ENCODE peak calls at places on chromosome 9, in eight cellular contexts. One of them, this sample, is unnamed.

GRCh38 chr9:113818391-113818790 is 57.7 kb upstream of the ZNF618 start:
- DNase-seq in cardiac fibroblast: no peak
- DNase-seq in epithelial cell of esophagus: no peak
- DNase-seq in fibroblast of lung: no peak
- DNase-seq in AG04449: no peak
- DNase-seq in fibroblast of pulmonary artery: no peak
- DNase-seq in left ventricle myocardium inferior: no peak
- DNase-seq in K562: no peak
- DNase-seq in this sample: no peak

GRCh38 chr9:71302776-71303175 is 181.4 kb upstream of the TRPM3 start:
- DNase-seq in left ventricle myocardium inferior: no peak
- DNase-seq in fibroblast of lung: no peak
- DNase-seq in fibroblast of pulmonary artery: no peak
- DNase-seq in AG04449: no peak
- DNase-seq in epithelial cell of esophagus: no peak
- DNase-seq in K562: no peak
- DNase-seq in cardiac fibroblast: no peak
- DNase-seq in this sample: peak; percentile 54

GRCh38 chr9:104765138-104765537 is 1.2 kb downstream of the NIPSNAP3B start:
- DNase-seq in epithelial cell of esophagus: no peak
- DNase-seq in fibroblast of pulmonary artery: no peak
- DNase-seq in AG04449: no peak
- DNase-seq in K562: no peak
- DNase-seq in cardiac fibroblast: no peak
- DNase-seq in left ventricle myocardium inferior: no peak
- DNase-seq in fibroblast of lung: no peak
- DNase-seq in this sample: peak; percentile 43

GRCh38 chr9:135512241-135512603 is 9.0 kb upstream of the LCN1 start:
- DNase-seq in epithelial cell of esophagus: no peak
- DNase-seq in AG04449: no peak
- DNase-seq in left ventricle myocardium inferior: no peak
- DNase-seq in fibroblast of lung: no peak
- DNase-seq in K562: no peak
- DNase-seq in cardiac fibroblast: no peak
- DNase-seq in fibroblast of pulmonary artery: no peak
- DNase-seq in this sample: no peak

GRCh38 chr9:69945671-69946141 is 97.9 kb upstream of the MAMDC2 start:
- DNase-seq in epithelial cell of esophagus: no peak
- DNase-seq in AG04449: no peak
- DNase-seq in fibroblast of pulmonary artery: peak; percentile 85
- DNase-seq in left ventricle myocardium inferior: peak; percentile 23
- DNase-seq in fibroblast of lung: peak; percentile 93
- DNase-seq in K562: no peak
- DNase-seq in cardiac fibroblast: peak; percentile 79
- DNase-seq in this sample: no peak

GRCh38 chr9:89759563-89759962 is 154.8 kb downstream of the GADD45G start:
- DNase-seq in cardiac fibroblast: no peak
- DNase-seq in AG04449: no peak
- DNase-seq in epithelial cell of esophagus: no peak
- DNase-seq in fibroblast of pulmonary artery: no peak
- DNase-seq in fibroblast of lung: no peak
- DNase-seq in left ventricle myocardium inferior: no peak
- DNase-seq in K562: no peak
- DNase-seq in this sample: no peak

GRCh38 chr9:4344946-4345345 is 45.1 kb upstream of the GLIS3 start:
- DNase-seq in AG04449: no peak
- DNase-seq in epithelial cell of esophagus: peak; percentile 85
- DNase-seq in fibroblast of pulmonary artery: no peak
- DNase-seq in cardiac fibroblast: no peak
- DNase-seq in K562: no peak
- DNase-seq in left ventricle myocardium inferior: no peak
- DNase-seq in fibroblast of lung: no peak
- DNase-seq in this sample: no peak

GRCh38 chr9:105667867-105668266 is 5.6 kb downstream of the TAL2 start:
- DNase-seq in fibroblast of pulmonary artery: no peak
- DNase-seq in fibroblast of lung: no peak
- DNase-seq in left ventricle myocardium inferior: no peak
- DNase-seq in AG04449: no peak
- DNase-seq in K562: no peak
- DNase-seq in cardiac fibroblast: no peak
- DNase-seq in epithelial cell of esophagus: no peak
- DNase-seq in this sample: no peak

GRCh38 chr9:32490601-32491000 is 35.4 kb downstream of the RIGI start:
- DNase-seq in fibroblast of lung: no peak
- DNase-seq in K562: no peak
- DNase-seq in epithelial cell of esophagus: no peak
- DNase-seq in AG04449: no peak
- DNase-seq in fibroblast of pulmonary artery: no peak
- DNase-seq in cardiac fibroblast: no peak
- DNase-seq in left ventricle myocardium inferior: no peak
- DNase-seq in this sample: no peak

GRCh38 chr9:10704720-10705119 is 91.9 kb upstream of the PTPRD start:
- DNase-seq in AG04449: no peak
- DNase-seq in epithelial cell of esophagus: peak; percentile 70
- DNase-seq in cardiac fibroblast: no peak
- DNase-seq in K562: no peak
- DNase-seq in fibroblast of pulmonary artery: peak; percentile 29
- DNase-seq in left ventricle myocardium inferior: no peak
- DNase-seq in fibroblast of lung: peak; percentile 20
- DNase-seq in this sample: no peak

GRCh38 chr9:130301483-130302286 is 36.1 kb downstream of the HMCN2 start:
- DNase-seq in cardiac fibroblast: peak; percentile 26
- DNase-seq in AG04449: no peak
- DNase-seq in epithelial cell of esophagus: no peak
- DNase-seq in fibroblast of lung: no peak
- DNase-seq in fibroblast of pulmonary artery: no peak
- DNase-seq in left ventricle myocardium inferior: peak; percentile 84
- DNase-seq in K562: no peak
- DNase-seq in this sample: no peak

GRCh38 chr9:7782390-7783120 is 17.0 kb downstream of the DMAC1 start:
- DNase-seq in fibroblast of lung: no peak
- DNase-seq in cardiac fibroblast: no peak
- DNase-seq in left ventricle myocardium inferior: no peak
- DNase-seq in AG04449: no peak
- DNase-seq in fibroblast of pulmonary artery: no peak
- DNase-seq in K562: no peak
- DNase-seq in epithelial cell of esophagus: no peak
- DNase-seq in this sample: no peak

GRCh38 chr9:19409406-19410194 is 791 bp downstream of the ACER2 start:
- DNase-seq in cardiac fibroblast: peak; percentile 38
- DNase-seq in epithelial cell of esophagus: peak; percentile 64
- DNase-seq in fibroblast of pulmonary artery: peak; percentile 43
- DNase-seq in left ventricle myocardium inferior: peak; percentile 58
- DNase-seq in AG04449: no peak
- DNase-seq in fibroblast of lung: peak; percentile 8
- DNase-seq in K562: peak; percentile 52
- DNase-seq in this sample: peak; percentile 48

GRCh38 chr9:81574399-81574798 is 114.9 kb downstream of the TLE1 start:
- DNase-seq in left ventricle myocardium inferior: no peak
- DNase-seq in K562: no peak
- DNase-seq in cardiac fibroblast: no peak
- DNase-seq in epithelial cell of esophagus: peak; percentile 15
- DNase-seq in AG04449: peak; percentile 36
- DNase-seq in fibroblast of pulmonary artery: no peak
- DNase-seq in fibroblast of lung: peak; percentile 24
- DNase-seq in this sample: no peak

GRCh38 chr9:78167356-78167755 is 68.5 kb upstream of the CEP78 start:
- DNase-seq in AG04449: no peak
- DNase-seq in cardiac fibroblast: no peak
- DNase-seq in fibroblast of pulmonary artery: peak; percentile 8
- DNase-seq in K562: no peak
- DNase-seq in fibroblast of lung: no peak
- DNase-seq in left ventricle myocardium inferior: no peak
- DNase-seq in epithelial cell of esophagus: peak; percentile 37
- DNase-seq in this sample: no peak

GRCh38 chr9:69036319-69036718 is 767 bp downstream of the FXN start:
- DNase-seq in fibroblast of pulmonary artery: peak; percentile 12
- DNase-seq in fibroblast of lung: no peak
- DNase-seq in epithelial cell of esophagus: peak; percentile 24
- DNase-seq in cardiac fibroblast: peak; percentile 18
- DNase-seq in AG04449: no peak
- DNase-seq in left ventricle myocardium inferior: no peak
- DNase-seq in K562: peak; percentile 31
- DNase-seq in this sample: peak; percentile 45

GRCh38 chr9:18564018-18564880 is 90.3 kb downstream of the ADAMTSL1 start:
- DNase-seq in cardiac fibroblast: no peak
- DNase-seq in fibroblast of pulmonary artery: no peak
- DNase-seq in fibroblast of lung: no peak
- DNase-seq in AG04449: no peak
- DNase-seq in left ventricle myocardium inferior: no peak
- DNase-seq in epithelial cell of esophagus: no peak
- DNase-seq in K562: no peak
- DNase-seq in this sample: no peak

GRCh38 chr9:37582548-37583157 is 6.5 kb upstream of the FBXO10 start:
- DNase-seq in left ventricle myocardium inferior: no peak
- DNase-seq in K562: no peak
- DNase-seq in epithelial cell of esophagus: peak; percentile 79
- DNase-seq in AG04449: peak; percentile 42
- DNase-seq in cardiac fibroblast: peak; percentile 85
- DNase-seq in fibroblast of pulmonary artery: peak; percentile 88
- DNase-seq in fibroblast of lung: peak; percentile 83
- DNase-seq in this sample: peak; percentile 70

GRCh38 chr9:128835246-128836210 is 5.9 kb upstream of the SPOUT1 start:
- DNase-seq in K562: peak; percentile 5
- DNase-seq in cardiac fibroblast: no peak
- DNase-seq in fibroblast of pulmonary artery: no peak
- DNase-seq in fibroblast of lung: no peak
- DNase-seq in epithelial cell of esophagus: no peak
- DNase-seq in left ventricle myocardium inferior: no peak
- DNase-seq in AG04449: no peak
- DNase-seq in this sample: no peak

GRCh38 chr9:88988796-88989641 is 2.2 kb upstream of the S1PR3 start:
- DNase-seq in AG04449: peak; percentile 34
- DNase-seq in left ventricle myocardium inferior: no peak
- DNase-seq in fibroblast of pulmonary artery: peak; percentile 79
- DNase-seq in fibroblast of lung: peak; percentile 55
- DNase-seq in cardiac fibroblast: peak; percentile 73
- DNase-seq in K562: no peak
- DNase-seq in epithelial cell of esophagus: peak; percentile 71
- DNase-seq in this sample: peak; percentile 30

GRCh38 chr9:121071356-121071755 is 3.4 kb upstream of the CNTRL start:
- DNase-seq in cardiac fibroblast: no peak
- DNase-seq in AG04449: no peak
- DNase-seq in K562: no peak
- DNase-seq in epithelial cell of esophagus: peak; percentile 25
- DNase-seq in fibroblast of lung: no peak
- DNase-seq in fibroblast of pulmonary artery: no peak
- DNase-seq in left ventricle myocardium inferior: no peak
- DNase-seq in this sample: peak; percentile 68
- H3K4me3 ChIP-seq in cardiac fibroblast: peak overlapping the region; percentile 35
- H3K4me3 ChIP-seq in AG04449: peak overlapping the region; percentile 46
- H3K4me3 ChIP-seq in K562: no peak overlapping the region
- H3K4me3 ChIP-seq in epithelial cell of esophagus: peak overlapping the region; percentile 49
- H3K4me3 ChIP-seq in fibroblast of lung: peak overlapping the region; percentile 52
- H3K4me3 ChIP-seq in fibroblast of pulmonary artery: peak overlapping the region; percentile 50
- H3K4me3 ChIP-seq in left ventricle myocardium inferior: peak overlapping the region; percentile 90
- H3K4me3 ChIP-seq in this sample: peak overlapping the region; percentile 44

DNA sequence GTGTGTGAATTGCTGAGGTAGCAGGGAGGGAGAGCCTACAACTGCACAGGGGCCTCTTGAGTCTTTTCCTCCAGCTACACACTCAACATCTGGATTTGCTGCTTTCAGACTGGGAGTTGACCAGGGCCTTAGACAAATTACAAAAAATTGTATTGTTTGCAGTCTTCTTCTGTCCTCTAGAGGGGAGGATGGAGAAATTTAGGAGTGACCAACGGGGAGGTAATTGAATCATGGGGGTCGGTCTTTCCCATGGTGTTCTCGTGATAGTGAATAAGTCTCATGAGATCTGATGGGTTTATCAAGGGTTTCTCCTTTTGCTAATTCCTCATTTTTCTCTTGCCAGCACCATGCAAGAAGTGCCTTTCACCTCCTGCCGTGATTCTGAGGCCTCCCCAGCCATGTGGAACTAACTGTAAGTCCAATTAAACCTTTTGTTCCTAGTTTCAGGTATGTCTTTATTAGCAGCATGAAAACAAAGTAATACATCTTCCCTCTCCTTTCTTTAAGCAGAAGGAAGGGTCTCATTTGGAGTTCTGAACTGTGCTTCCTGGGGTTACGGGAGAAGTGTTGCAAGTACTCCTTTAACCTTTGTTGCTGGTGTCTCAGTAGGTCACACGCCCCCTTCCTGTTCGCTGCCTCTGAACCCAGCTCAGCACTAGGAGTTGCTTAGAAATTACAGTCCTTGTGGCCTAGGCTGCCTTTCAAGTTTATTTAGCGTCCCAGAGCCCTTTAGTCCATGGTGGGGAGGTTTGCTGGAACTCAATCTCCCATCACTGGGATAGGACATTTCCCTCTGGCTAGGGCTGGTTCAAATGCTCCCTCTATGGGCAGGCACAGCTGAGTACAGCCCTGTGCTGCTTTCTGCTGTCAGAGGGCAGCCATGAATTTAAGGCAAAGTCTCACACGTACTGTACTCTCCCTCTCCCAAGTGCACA is 4.4 kb downstream of the IFNA8 start:
- DNase-seq in left ventricle myocardium inferior: no peak
- DNase-seq in epithelial cell of esophagus: no peak
- DNase-seq in cardiac fibroblast: no peak
- DNase-seq in fibroblast of lung: no peak
- DNase-seq in K562: no peak
- DNase-seq in fibroblast of pulmonary artery: no peak
- DNase-seq in AG04449: no peak
- DNase-seq in this sample: peak; percentile 18
- TF ChIP-seq CTCF in left ventricle myocardium inferior: no peak
- TF ChIP-seq CTCF in epithelial cell of esophagus: peak; percentile 21
- TF ChIP-seq CTCF in cardiac fibroblast: peak; percentile 33
- TF ChIP-seq CTCF in fibroblast of lung: no peak
- TF ChIP-seq CTCF in K562: no peak
- TF ChIP-seq CTCF in fibroblast of pulmonary artery: peak; percentile 31
- TF ChIP-seq CTCF in AG04449: peak; percentile 3
- TF ChIP-seq CTCF in this sample: peak; percentile 52

GRCh38 chr9:137278913-137279711 is 1.6 kb downstream of the TOR4A start:
- DNase-seq in cardiac fibroblast: no peak
- DNase-seq in left ventricle myocardium inferior: no peak
- DNase-seq in fibroblast of pulmonary artery: no peak
- DNase-seq in K562: no peak
- DNase-seq in epithelial cell of esophagus: no peak
- DNase-seq in fibroblast of lung: no peak
- DNase-seq in AG04449: no peak
- DNase-seq in this sample: no peak
- H3K4me3 ChIP-seq in cardiac fibroblast: no peak overlapping the region
- H3K4me3 ChIP-seq in left ventricle myocardium inferior: peak overlapping the region; percentile 73
- H3K4me3 ChIP-seq in fibroblast of pulmonary artery: peak overlapping the region; percentile 72
- H3K4me3 ChIP-seq in K562: peak overlapping the region; percentile 88
- H3K4me3 ChIP-seq in epithelial cell of esophagus: no peak overlapping the region
- H3K4me3 ChIP-seq in fibroblast of lung: peak overlapping the region; percentile 86
- H3K4me3 ChIP-seq in AG04449: peak overlapping the region; percentile 63
- H3K4me3 ChIP-seq in this sample: no peak overlapping the region

GRCh38 chr9:126317513-126317912 is 9.1 kb upstream of the MVB12B start:
- DNase-seq in cardiac fibroblast: no peak
- DNase-seq in fibroblast of lung: peak; percentile 21
- DNase-seq in AG04449: no peak
- DNase-seq in fibroblast of pulmonary artery: no peak
- DNase-seq in K562: no peak
- DNase-seq in epithelial cell of esophagus: peak; percentile 28
- DNase-seq in left ventricle myocardium inferior: no peak
- DNase-seq in this sample: no peak
- TF ChIP-seq CTCF in cardiac fibroblast: no peak
- TF ChIP-seq CTCF in fibroblast of lung: peak; percentile 24
- TF ChIP-seq CTCF in AG04449: peak; percentile 48
- TF ChIP-seq CTCF in fibroblast of pulmonary artery: peak; percentile 13
- TF ChIP-seq CTCF in K562: no peak
- TF ChIP-seq CTCF in epithelial cell of esophagus: peak; percentile 36
- TF ChIP-seq CTCF in left ventricle myocardium inferior: peak; percentile 58
- TF ChIP-seq CTCF in this sample: no peak

This sample was measured in GM12865.